ENCODE peak calls at places on chromosomes 5 and 9, in seven cellular contexts. C, F, W, Z, Q, E and G are unnamed samples.

GRCh38 chr5:120808135-120808534 is 344.0 kb downstream of the PRR16 start:
- DNase-seq in C (no peak), F (no peak), W (no peak), Z (no peak), Q (no peak), E (no peak), G (no peak)

GRCh38 chr5:125634242-125634835 is 788.9 kb upstream of the GRAMD2B start:
- DNase-seq in C (no peak), F (no peak), W (no peak), Z (no peak), Q (no peak), E (no peak), G (no peak)

GRCh38 chr9:87518702-87519335 is 21.2 kb downstream of the DAPK1 start:
- DNase-seq in C (peak), F (no peak), W (no peak), Z (peak), Q (no peak), E (peak), G (peak)

GRCh38 chr9:123424552-123425225 is 68.7 kb downstream of the CRB2 start:
- DNase-seq in C (no peak), F (no peak), W (no peak), Z (no peak), Q (no peak), E (no peak), G (no peak)

GRCh38 chr5:78547731-78548189 is 100.8 kb downstream of the LHFPL2 start:
- DNase-seq in C (peak), F (no peak), W (no peak), Z (peak), Q (no peak), E (peak), G (peak)

GRCh38 chr5:82058710-82059109 is 86.9 kb downstream of the ATG10 start:
- DNase-seq in C (no peak), F (no peak), W (no peak), Z (no peak), Q (no peak), E (no peak), G (no peak)

GRCh38 chr5:171351674-171352073 is 36.0 kb upstream of the NPM1 start:
- DNase-seq in C (no peak), F (no peak), W (no peak), Z (no peak), Q (no peak), E (no peak), G (no peak)

GRCh38 chr9:7879551-7880245 is 80.1 kb upstream of the DMAC1 start:
- DNase-seq in C (no peak), F (peak), W (peak), Z (no peak), Q (peak), E (no peak), G (no peak)

GRCh38 chr9:7320139-7320538 is 479.4 kb downstream of the DMAC1 start:
- DNase-seq in C (no peak), F (no peak), W (no peak), Z (no peak), Q (no peak), E (no peak), G (no peak)

GRCh38 chr5:18312016-18312415 is 677.8 kb downstream of the TAF11L14 start:
- DNase-seq in C (no peak), F (no peak), W (no peak), Z (no peak), Q (no peak), E (no peak), G (no peak)

GRCh38 chr5:36150676-36151433 is 832 bp downstream of the LMBRD2 start:
- DNase-seq in C (peak), F (peak), W (peak), Z (peak), Q (no peak), E (no peak), G (peak)

GRCh38 chr9:132409828-132410528 is at the start of gene CFAP77:
- DNase-seq in C (peak), F (peak), W (peak), Z (peak), Q (no peak), E (peak), G (peak)

GRCh38 chr9:125521462-125522327 is 185.3 kb downstream of the MAPKAP1 start:
- DNase-seq in C (no peak), F (no peak), W (no peak), Z (no peak), Q (no peak), E (no peak), G (no peak)

GRCh38 chr5:136162001-136162400 is 29.4 kb downstream of the SMAD5 start:
- DNase-seq in C (no peak), F (no peak), W (no peak), Z (no peak), Q (no peak), E (no peak), G (no peak)

GRCh38 chr9:2093920-2094597 is 78.9 kb downstream of the SMARCA2 start:
- DNase-seq in C (no peak), F (no peak), W (no peak), Z (no peak), Q (no peak), E (no peak), G (no peak)

GRCh38 chr9:125850231-125850630 is 103.1 kb downstream of the PBX3 start:
- DNase-seq in C (no peak), F (no peak), W (no peak), Z (no peak), Q (no peak), E (no peak), G (no peak)

GRCh38 chr5:107576155-107576554 is 94.6 kb downstream of the EFNA5 start:
- DNase-seq in C (no peak), F (no peak), W (no peak), Z (no peak), Q (no peak), E (no peak), G (no peak)

GRCh38 chr5:98454904-98455303 is 318.6 kb upstream of the RGMB start:
- DNase-seq in C (no peak), F (no peak), W (no peak), Z (no peak), Q (no peak), E (no peak), G (no peak)

GRCh38 chr5:149063017-149063687 is at the start of gene SH3TC2:
- DNase-seq in C (peak), F (no peak), W (no peak), Z (no peak), Q (no peak), E (no peak), G (peak)

GRCh38 chr5:43304520-43304919 is 8.7 kb downstream of the HMGCS1 start:
- DNase-seq in C (no peak), F (no peak), W (no peak), Z (no peak), Q (no peak), E (no peak), G (no peak)

GRCh38 chr9:87087197-87087596 is 139.9 kb upstream of the GAS1 start:
- DNase-seq in C (no peak), F (no peak), W (no peak), Z (no peak), Q (no peak), E (no peak), G (no peak)

GRCh38 chr5:138725153-138725884 is 27.9 kb upstream of the CTNNA1 start:
- DNase-seq in C (peak), F (no peak), W (no peak), Z (peak), Q (no peak), E (peak), G (peak)

GRCh38 chr9:34417734-34418133 is 40.6 kb downstream of the FAM219A start:
- DNase-seq in C (no peak), F (no peak), W (no peak), Z (no peak), Q (no peak), E (no peak), G (no peak)

GRCh38 chr5:98064118-98064517 is 709.3 kb upstream of the RGMB start:
- DNase-seq in C (no peak), F (no peak), W (no peak), Z (no peak), Q (no peak), E (no peak), G (no peak)